ENCODE peak calls at places on chromosomes 13 and 19, in six cellular contexts. One of them, this sample, is unnamed.

GRCh38 chr13:110155072-110155471 is 151.9 kb downstream of the COL4A1 start:
- DNase-seq in tibial artery: no peak
- DNase-seq in ELF-1: peak; percentile 53
- DNase-seq in endothelial cell: no peak
- DNase-seq in KG1: no peak
- DNase-seq in H9: peak; percentile 56
- DNase-seq in this sample: no peak

GRCh38 chr19:16599655-16600346 is 27.6 kb upstream of the SLC35E1 start:
- DNase-seq in tibial artery: no peak
- DNase-seq in ELF-1: no peak
- DNase-seq in endothelial cell: no peak
- DNase-seq in KG1: no peak
- DNase-seq in H9: no peak
- DNase-seq in this sample: no peak

GRCh38 chr13:110509971-110510786 is 51.3 kb downstream of the RAB20 start:
- DNase-seq in tibial artery: peak; percentile 71
- DNase-seq in ELF-1: no peak
- DNase-seq in endothelial cell: no peak
- DNase-seq in KG1: peak; percentile 73
- DNase-seq in H9: no peak
- DNase-seq in this sample: no peak

GRCh38 chr13:31598990-31599389 is 140.3 kb upstream of the RXFP2 start:
- DNase-seq in tibial artery: no peak
- DNase-seq in ELF-1: no peak
- DNase-seq in endothelial cell: no peak
- DNase-seq in KG1: no peak
- DNase-seq in H9: no peak
- DNase-seq in this sample: no peak

GRCh38 chr19:1773173-1773572 is 19.9 kb downstream of the ONECUT3 start:
- DNase-seq in tibial artery: no peak
- DNase-seq in ELF-1: no peak
- DNase-seq in endothelial cell: no peak
- DNase-seq in KG1: no peak
- DNase-seq in H9: no peak
- DNase-seq in this sample: no peak

GRCh38 chr19:35144600-35145436 is 1.8 kb downstream of the FXYD7 start:
- DNase-seq in tibial artery: no peak
- DNase-seq in ELF-1: peak; percentile 84
- DNase-seq in endothelial cell: peak; percentile 14
- DNase-seq in KG1: no peak
- DNase-seq in H9: peak; percentile 87
- DNase-seq in this sample: peak; percentile 26

GRCh38 chr19:34504809-34505291 is 23.3 kb downstream of the WTIP start:
- DNase-seq in tibial artery: no peak
- DNase-seq in ELF-1: no peak
- DNase-seq in endothelial cell: no peak
- DNase-seq in KG1: no peak
- DNase-seq in H9: no peak
- DNase-seq in this sample: no peak

GRCh38 chr19:18157465-18158063 is 4.6 kb downstream of the PIK3R2 start:
- DNase-seq in tibial artery: no peak
- DNase-seq in ELF-1: peak; percentile 62
- DNase-seq in endothelial cell: no peak
- DNase-seq in KG1: no peak
- DNase-seq in H9: peak; percentile 76
- DNase-seq in this sample: no peak

GRCh38 chr19:47886010-47886559 is at the start of gene SULT2A1:
- DNase-seq in tibial artery: no peak
- DNase-seq in ELF-1: no peak
- DNase-seq in endothelial cell: no peak
- DNase-seq in KG1: no peak
- DNase-seq in H9: no peak
- DNase-seq in this sample: no peak

GRCh38 chr19:2168619-2169424 is 5.1 kb downstream of the DOT1L start:
- DNase-seq in tibial artery: peak; percentile 100
- DNase-seq in ELF-1: peak; percentile 93
- DNase-seq in endothelial cell: no peak
- DNase-seq in KG1: no peak
- DNase-seq in H9: peak; percentile 56
- DNase-seq in this sample: peak; percentile 33

GRCh38 chr13:93765811-93766210 is 539.2 kb downstream of the GPC6 start:
- DNase-seq in tibial artery: no peak
- DNase-seq in ELF-1: no peak
- DNase-seq in endothelial cell: no peak
- DNase-seq in KG1: no peak
- DNase-seq in H9: no peak
- DNase-seq in this sample: no peak

GRCh38 chr13:110463876-110464510 is 97.5 kb downstream of the RAB20 start:
- DNase-seq in tibial artery: no peak
- DNase-seq in ELF-1: no peak
- DNase-seq in endothelial cell: no peak
- DNase-seq in KG1: no peak
- DNase-seq in H9: no peak
- DNase-seq in this sample: no peak